ENCODE peak calls at places on chromosomes 4 and X, in four cellular contexts. H is HCT116, T is HepG2, E is K562. F is an unnamed sample.
A peak's percentile ranks its signal among the peaks of the same experiment; 100 is the strongest.

GRCh38 chrX:24684048-24684447 is 9.7 kb upstream of the POLA1 start:
- DNase-seq in E (no peak), H (no peak), T (no peak), F (no peak)

GRCh38 chr4:83234902-83235644 is 49.5 kb downstream of the COQ2 start:
- DNase-seq in T (no peak), H (no peak), E (no peak), F (no peak)

GRCh38 chr4:151458148-151458547 is 49.2 kb downstream of the FHIP1A start:
- DNase-seq in H (no peak), E (no peak), T (no peak), F (no peak)

GRCh38 chr4:109041463-109041862 is 261.0 kb downstream of the COL25A1 start:
- DNase-seq in H (no peak), T (no peak), E (no peak), F (no peak)

GRCh38 chr4:67743194-67743593 is 11.0 kb downstream of the GNRHR start:
- DNase-seq in T (no peak), E (no peak), H (no peak), F (no peak)

GRCh38 chrX:10095698-10096432 is 60.9 kb upstream of the CLCN4 start:
- DNase-seq in E (no peak), T (no peak), H (no peak), F (no peak)

GRCh38 chrX:72121381-72121780 is 10.3 kb downstream of the RTL5 start:
- DNase-seq in T (no peak), E (no peak), H (no peak), F (no peak)

GRCh38 chr4:168269879-168270278 is 48.7 kb downstream of the DDX60 start:
- DNase-seq in E (no peak), H (no peak), T (no peak), F (no peak)

GRCh38 chr4:109433281-109434006 is at the start of gene SEC24B:
- DNase-seq in H (peak; percentile 57), T (peak; percentile 73), E (peak; percentile 86), F (peak; percentile 56)

GRCh38 chr4:34158883-34159282 is 2085.4 kb downstream of the ARAP2 start:
- DNase-seq in H (no peak), T (no peak), E (no peak), F (no peak)

GRCh38 chrX:153819398-153820083 is 10.8 kb downstream of the PDZD4 start:
- DNase-seq in T (no peak), H (no peak), E (no peak), F (no peak)

GRCh38 chr4:125951275-125951887 is 636.6 kb downstream of the FAT4 start:
- DNase-seq in T (no peak), H (no peak), E (no peak), F (no peak)

GRCh38 chrX:136725446-136726104 is 55.2 kb downstream of the ARHGEF6 start:
- DNase-seq in T (no peak), H (no peak), E (no peak), F (no peak)

GRCh38 chr4:168796362-168797106 is 213.5 kb downstream of the CBR4 start:
- DNase-seq in H (peak; percentile 52), T (peak; percentile 80), E (no peak), F (no peak)

GRCh38 chrX:38484607-38485498 is 76.5 kb upstream of the TSPAN7 start:
- DNase-seq in T (no peak), E (no peak), H (no peak), F (no peak)

GRCh38 chr4:1109332-1109731 is 4.0 kb downstream of the RNF212 start:
- DNase-seq in T (no peak), E (no peak), H (no peak), F (no peak)

GRCh38 chr4:98565646-98566403 is 92.6 kb downstream of the TSPAN5 start:
- DNase-seq in H (no peak), E (no peak), T (no peak), F (no peak)

GRCh38 chr4:152462047-152462446 is 73.8 kb downstream of the FBXW7 start:
- DNase-seq in E (no peak), T (peak; percentile 26), H (no peak), F (no peak)

GRCh38 chr4:151304755-151305154 is 20.6 kb downstream of the SH3D19 start:
- DNase-seq in H (no peak), T (no peak), E (no peak), F (peak; percentile 37)

GRCh38 chr4:4866833-4867744 is 7.6 kb downstream of the MSX1 start:
- DNase-seq in E (no peak), T (no peak), H (no peak), F (no peak)

GRCh38 chrX:108795240-108795639 is 58.9 kb upstream of the IRS4 start:
- DNase-seq in H (no peak), T (no peak), E (no peak), F (no peak)

GRCh38 chrX:40097492-40098263 is at the start of gene BCOR:
- DNase-seq in H (no peak), E (peak; percentile 84), T (no peak), F (peak; percentile 55)

GRCh38 chr4:1763550-1764080 is 29.5 kb upstream of the FGFR3 start:
- DNase-seq in E (peak; percentile 85), H (no peak), T (peak; percentile 73), F (no peak)

GRCh38 chrX:149504915-149505651 is at the start of gene IDS:
- DNase-seq in E (peak; percentile 89), T (peak; percentile 69), H (peak; percentile 68), F (peak; percentile 84)

GRCh38 chr4:184460495-184461285 is 13.7 kb downstream of the IRF2 start:
- DNase-seq in T (no peak), H (no peak), E (no peak), F (no peak)

GRCh38 chr4:93018243-93018642 is 714.5 kb downstream of the GRID2 start:
- DNase-seq in H (no peak), E (no peak), T (no peak), F (no peak)

GRCh38 chr4:16573744-16574143 is 324.7 kb downstream of the LDB2 start:
- DNase-seq in E (no peak), H (no peak), T (no peak), F (no peak)

GRCh38 chr4:175961604-175962003 is 104.0 kb upstream of the WDR17 start:
- DNase-seq in T (no peak), E (no peak), H (no peak), F (no peak)

GRCh38 chr4:4386296-4386735 is 586 bp upstream of the NSG1 start:
- DNase-seq in T (no peak), H (no peak), E (no peak), F (no peak)

GRCh38 chr4:125041372-125041930 is 273.3 kb upstream of the FAT4 start:
- DNase-seq in E (no peak), T (no peak), H (no peak), F (no peak)

DNA sequence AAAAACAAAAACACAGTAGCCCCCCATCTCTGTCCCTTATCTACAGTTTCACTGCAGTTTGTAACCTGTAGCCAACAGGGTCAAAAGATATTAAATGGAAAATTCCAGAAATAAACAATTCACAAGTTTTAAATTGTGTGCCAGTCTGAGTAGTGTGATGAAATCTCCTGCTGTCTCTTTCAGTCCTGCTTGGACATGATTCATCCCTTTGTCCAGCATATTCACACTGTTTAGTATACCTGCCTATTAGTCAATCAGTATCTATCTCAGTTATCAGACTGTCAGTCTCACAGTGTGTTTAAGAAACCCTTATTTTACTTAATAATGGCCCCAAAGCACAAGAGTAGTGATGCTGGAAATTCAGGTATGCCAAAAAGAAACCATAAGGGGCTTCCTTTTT is 21.9 kb downstream of the CNOT6L start:
- DNase-seq in H (no peak), E (no peak), T (peak; percentile 30), F (no peak)
- TF ChIP-seq JUND in H (no peak), E (no peak), T (no peak), F (no peak)

GRCh38 chr4:38526412-38526811 is 137.6 kb upstream of the KLF3 start:
- DNase-seq in E (no peak), T (peak; percentile 4), H (no peak), F (no peak)

GRCh38 chr4:38523054-38523453 is 140.9 kb upstream of the KLF3 start:
- DNase-seq in T (no peak), E (peak; percentile 80), H (no peak), F (no peak)

GRCh38 chr4:38519671-38520070 is 144.3 kb upstream of the KLF3 start:
- DNase-seq in E (no peak), H (no peak), T (no peak), F (no peak)

GRCh38 chr4:38529189-38530115 is 134.5 kb upstream of the KLF3 start:
- DNase-seq in H (no peak), E (peak; percentile 91), T (no peak), F (peak; percentile 5)

GRCh38 chr4:38523524-38524448 is 140.2 kb upstream of the KLF3 start:
- DNase-seq in H (no peak), E (peak; percentile 77), T (no peak), F (no peak)
- TF ChIP-seq JUND in H (no peak), E (peak; percentile 66), T (no peak), F (no peak)

DNA sequence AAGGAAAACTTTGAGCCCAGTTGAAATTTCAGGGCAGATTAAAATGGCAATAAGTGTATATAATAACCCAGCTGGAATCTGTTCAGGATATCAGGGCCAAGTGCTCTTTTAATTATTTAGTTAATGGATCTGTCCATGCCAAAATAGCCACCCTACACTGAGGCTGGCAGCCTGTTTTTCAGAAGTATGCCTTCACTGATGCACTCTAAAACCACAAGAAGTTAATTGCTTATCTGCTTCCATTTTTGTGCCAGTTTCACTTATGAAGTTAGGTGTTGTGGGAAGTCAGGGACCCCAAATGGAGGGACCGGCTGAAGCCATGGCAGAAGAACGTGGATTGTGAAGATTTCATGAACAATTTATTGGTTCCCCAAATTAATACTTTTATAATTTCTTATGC is 960.3 kb downstream of the C4orf33 start:
- DNase-seq in E (no peak), T (no peak), H (no peak), F (no peak)
- TF ChIP-seq JUND in E (no peak), T (no peak), H (no peak), F (no peak)

GRCh38 chr4:2835978-2836377 is 7.7 kb upstream of the ADD1 start:
- DNase-seq in E (no peak), T (no peak), H (no peak), F (no peak)
- TF ChIP-seq JUND in E (no peak), T (no peak), H (no peak), F (no peak)

DNA sequence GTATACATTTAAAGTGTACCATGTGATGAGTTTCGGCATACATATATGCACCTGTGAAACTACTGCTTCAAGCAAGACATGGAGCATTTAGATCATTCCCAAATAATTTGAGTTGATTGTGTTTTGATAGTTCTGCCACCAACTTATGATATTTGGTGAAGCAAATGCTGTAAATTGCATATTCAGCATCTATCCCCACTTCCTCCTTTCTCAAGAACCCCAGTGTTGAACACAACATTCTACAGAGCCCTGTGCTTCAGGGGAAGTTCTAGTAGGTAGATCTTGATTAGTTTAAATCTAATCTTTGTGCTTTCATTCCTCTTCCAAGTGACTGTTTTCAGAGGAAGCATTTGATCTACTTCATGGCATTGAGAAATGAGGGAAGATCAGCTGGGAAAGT is 5.4 kb upstream of the SHROOM3 start:
- DNase-seq in E (no peak), T (no peak), H (no peak), F (no peak)
- TF ChIP-seq JUND in E (no peak), T (no peak), H (no peak), F (no peak)

F was measured in T47D.